ENCODE peak calls at places on chromosomes 12 and 14, in ten cellular contexts. Q is stimulated activated CD4-positive, alpha-beta T cell treated with anti-CD3 and anti-CD28 coated beads, Interleukin-2, amount 100 ng/mL, for 24 hours; B is neural crest cell; K is EH; A is progenitor cell of endocrine pancreas; X is T47D; D is upper lobe of right lung; R is NCI-H2171 treated with DMSO at 0.1 percent for 48 hours; L is SHP77; J is CD14-positive monocyte. C is an unnamed sample.

GRCh38 chr14:64646103-64646502 is 58.1 kb upstream of the PLEKHG3 start:
- DNase-seq in Q (no peak), B (no peak), K (peak), A (no peak), X (no peak), D (no peak), R (no peak), L (no peak), J (no peak), C (no peak)

GRCh38 chr12:113149361-113150150 is at the start of gene CFAP73:
- DNase-seq in Q (no peak), B (peak), K (peak), A (peak), X (peak), D (peak), R (peak), L (peak), J (no peak), C (peak)

GRCh38 chr12:92625639-92626310 is 77.0 kb upstream of the PLEKHG7 start:
- DNase-seq in Q (no peak), B (no peak), K (no peak), A (no peak), X (no peak), D (no peak), R (no peak), L (no peak), J (no peak), C (no peak)

GRCh38 chr14:87600236-87600635 is 392.7 kb downstream of the GALC start:
- DNase-seq in Q (no peak), B (no peak), K (no peak), A (no peak), X (no peak), D (no peak), R (no peak), L (no peak), J (no peak), C (no peak)

GRCh38 chr14:75982724-75983358 is 1.0 kb upstream of the TGFB3 start:
- DNase-seq in Q (no peak), B (no peak), K (peak), A (no peak), X (peak), D (peak), R (peak), L (no peak), J (no peak), C (peak)

GRCh38 chr12:105931762-105932587 is 206.8 kb downstream of the NUAK1 start:
- DNase-seq in Q (no peak), B (no peak), K (no peak), A (no peak), X (no peak), D (no peak), R (no peak), L (no peak), J (no peak), C (no peak)

GRCh38 chr12:59595557-59596231 is at the start of gene SLC16A7:
- DNase-seq in Q (peak), B (peak), K (peak), A (peak), X (peak), D (peak), R (peak), L (peak), J (peak), C (peak)

GRCh38 chr12:48084066-48084465 is 21.8 kb downstream of the SENP1 start:
- DNase-seq in Q (no peak), B (no peak), K (peak), A (no peak), X (peak), D (no peak), R (peak), L (no peak), J (no peak), C (peak)

GRCh38 chr12:49889361-49890095 is 14.2 kb downstream of the FAIM2 start:
- DNase-seq in Q (no peak), B (no peak), K (no peak), A (no peak), X (no peak), D (no peak), R (no peak), L (no peak), J (no peak), C (no peak)

GRCh38 chr12:77152623-77153193 is 87.3 kb upstream of the E2F7 start:
- DNase-seq in Q (no peak), B (no peak), K (peak), A (no peak), X (peak), D (no peak), R (no peak), L (no peak), J (no peak), C (peak)

GRCh38 chr14:101074124-101075024 is 170.9 kb upstream of the RTL1 start:
- DNase-seq in Q (no peak), B (no peak), K (no peak), A (peak), X (no peak), D (peak), R (no peak), L (no peak), J (no peak), C (no peak)

GRCh38 chr12:4280351-4281163 is 7.0 kb downstream of the CCND2 start:
- DNase-seq in Q (no peak), B (peak), K (no peak), A (no peak), X (no peak), D (peak), R (no peak), L (no peak), J (no peak), C (no peak)

GRCh38 chr12:2311001-2311778 is 258.4 kb downstream of the CACNA1C start:
- DNase-seq in Q (no peak), B (no peak), K (peak), A (no peak), X (no peak), D (no peak), R (no peak), L (no peak), J (no peak), C (peak)

GRCh38 chr14:93231129-93231979 is 24.3 kb downstream of the UBR7 start:
- DNase-seq in Q (no peak), B (no peak), K (peak), A (no peak), X (peak), D (peak), R (peak), L (peak), J (no peak), C (peak)

GRCh38 chr12:79058342-79058741 is 193.8 kb downstream of the SYT1 start:
- DNase-seq in Q (no peak), B (no peak), K (peak), A (no peak), X (peak), D (no peak), R (no peak), L (no peak), J (no peak), C (no peak)

GRCh38 chr12:110330544-110330943 is 49.5 kb downstream of the ATP2A2 start:
- DNase-seq in Q (no peak), B (no peak), K (peak), A (no peak), X (no peak), D (no peak), R (no peak), L (no peak), J (no peak), C (peak)

GRCh38 chr14:90400904-90401561 is 4.2 kb downstream of the CALM1 start:
- DNase-seq in Q (no peak), B (peak), K (no peak), A (no peak), X (no peak), D (no peak), R (no peak), L (no peak), J (no peak), C (peak)

GRCh38 chr14:30840086-30840779 is 34.1 kb upstream of the COCH start:
- DNase-seq in Q (no peak), B (no peak), K (no peak), A (no peak), X (peak), D (no peak), R (no peak), L (no peak), J (no peak), C (no peak)

GRCh38 chr14:100384819-100385813 is 62.0 kb downstream of the SLC25A47 start:
- DNase-seq in Q (no peak), B (no peak), K (peak), A (no peak), X (peak), D (no peak), R (peak), L (peak), J (no peak), C (peak)

GRCh38 chr14:93838253-93838652 is 50.0 kb upstream of the PRIMA1 start:
- DNase-seq in Q (no peak), B (no peak), K (no peak), A (no peak), X (no peak), D (no peak), R (no peak), L (no peak), J (no peak), C (no peak)

GRCh38 chr12:56007892-56008471 is 10.9 kb downstream of the SUOX start:
- DNase-seq in Q (no peak), B (no peak), K (peak), A (no peak), X (peak), D (no peak), R (peak), L (no peak), J (no peak), C (peak)

GRCh38 chr12:37548266-37548805 is 768.2 kb upstream of the ALG10B start:
- DNase-seq in Q (no peak), B (no peak), K (no peak), A (no peak), X (no peak), D (no peak), R (no peak), L (no peak), J (no peak), C (no peak)

GRCh38 chr14:76050797-76051392 is 65.3 kb downstream of the IFT43 start:
- DNase-seq in Q (peak), B (peak), K (peak), A (peak), X (peak), D (no peak), R (peak), L (peak), J (no peak), C (peak)

GRCh38 chr12:21502164-21502496 is 541 bp downstream of the GOLT1B start:
- DNase-seq in Q (peak), B (no peak), K (peak), A (no peak), X (peak), D (no peak), R (peak), L (no peak), J (no peak), C (peak)

GRCh38 chr14:93033039-93033982 is 82.4 kb downstream of the ITPK1 start:
- DNase-seq in Q (no peak), B (no peak), K (no peak), A (no peak), X (no peak), D (no peak), R (peak), L (no peak), J (no peak), C (peak)

GRCh38 chr12:12788131-12788530 is 2.7 kb downstream of the APOLD1 start:
- DNase-seq in Q (no peak), B (no peak), K (no peak), A (no peak), X (no peak), D (no peak), R (no peak), L (no peak), J (no peak), C (no peak)

GRCh38 chr12:116389326-116389725 is 111.8 kb upstream of the MED13L start:
- DNase-seq in Q (no peak), B (no peak), K (no peak), A (no peak), X (peak), D (no peak), R (no peak), L (no peak), J (no peak), C (no peak)

GRCh38 chr14:95953111-95953724 is 76.6 kb downstream of the TUNAR start:
- DNase-seq in Q (no peak), B (peak), K (peak), A (peak), X (peak), D (no peak), R (no peak), L (no peak), J (no peak), C (no peak)

GRCh38 chr14:106013879-106014376 is 487.5 kb downstream of the TMEM121 start:
- DNase-seq in Q (no peak), B (no peak), K (no peak), A (no peak), X (no peak), D (no peak), R (no peak), L (no peak), J (no peak), C (no peak)

GRCh38 chr14:24974591-24975374 is 75.2 kb downstream of the STXBP6 start:
- DNase-seq in Q (no peak), B (no peak), K (no peak), A (no peak), X (no peak), D (no peak), R (no peak), L (no peak), J (no peak), C (no peak)

GRCh38 chr12:68261947-68262346 is 8.5 kb upstream of the IL22 start:
- DNase-seq in Q (no peak), B (no peak), K (no peak), A (no peak), X (no peak), D (no peak), R (no peak), L (no peak), J (no peak), C (no peak)

GRCh38 chr12:47935196-47935595 is 28.2 kb upstream of the TMEM106C start:
- DNase-seq in Q (no peak), B (no peak), K (peak), A (no peak), X (no peak), D (no peak), R (peak), L (no peak), J (no peak), C (peak)

GRCh38 chr14:75223664-75224154 is 47.3 kb upstream of the TMED10 start:
- DNase-seq in Q (no peak), B (no peak), K (peak), A (peak), X (peak), D (no peak), R (peak), L (no peak), J (peak), C (peak)

C was measured in NCI-H69.